ENCODE peak calls at places on chromosomes 1 and 21, in nine cellular contexts. I, Z, M, R, D, J, F, B and G are unnamed samples.

GRCh38 chr1:117586337-117586736 is 19.5 kb upstream of the TENT5C start:
- DNase-seq in I (no peak), Z (no peak), M (no peak), R (no peak), D (no peak), J (no peak), F (no peak), B (no peak), G (no peak)

GRCh38 chr1:179883739-179884138 is 1.7 kb downstream of the TOR1AIP1 start:
- DNase-seq in I (no peak), Z (peak), M (peak), R (no peak), D (no peak), J (no peak), F (peak), B (no peak), G (peak)

GRCh38 chr1:182955596-182956588 is 2.9 kb upstream of the SHCBP1L start:
- DNase-seq in I (no peak), Z (peak), M (no peak), R (no peak), D (no peak), J (no peak), F (no peak), B (no peak), G (no peak)

GRCh38 chr1:58848818-58849411 is 65.1 kb upstream of the JUN start:
- DNase-seq in I (peak), Z (peak), M (no peak), R (peak), D (peak), J (no peak), F (peak), B (peak), G (peak)

GRCh38 chr21:41895643-41896493 is 16.7 kb upstream of the PRDM15 start:
- DNase-seq in I (no peak), Z (no peak), M (peak), R (peak), D (no peak), J (no peak), F (no peak), B (no peak), G (no peak)

GRCh38 chr1:201423655-201424610 is 2.4 kb upstream of the TNNI1 start:
- DNase-seq in I (no peak), Z (no peak), M (no peak), R (no peak), D (no peak), J (no peak), F (no peak), B (no peak), G (no peak)

GRCh38 chr1:19006837-19007271 is 50.4 kb upstream of the IFFO2 start:
- DNase-seq in I (no peak), Z (no peak), M (no peak), R (no peak), D (peak), J (no peak), F (no peak), B (no peak), G (no peak)

GRCh38 chr21:34501716-34502115 is 10.3 kb downstream of the KCNE1 start:
- DNase-seq in I (no peak), Z (no peak), M (no peak), R (no peak), D (no peak), J (no peak), F (no peak), B (no peak), G (no peak)

GRCh38 chr1:205235921-205236320 is 8.2 kb downstream of the TMCC2 start:
- DNase-seq in I (no peak), Z (no peak), M (no peak), R (no peak), D (no peak), J (no peak), F (no peak), B (no peak), G (no peak)

GRCh38 chr1:34406377-34406776 is 229.7 kb downstream of the C1orf94 start:
- DNase-seq in I (no peak), Z (no peak), M (no peak), R (no peak), D (peak), J (no peak), F (no peak), B (no peak), G (no peak)

GRCh38 chr1:220511785-220512184 is 16.2 kb upstream of the MARK1 start:
- DNase-seq in I (no peak), Z (peak), M (no peak), R (no peak), D (no peak), J (no peak), F (peak), B (no peak), G (peak)

GRCh38 chr1:904271-904950 is 19.3 kb upstream of the SAMD11 start:
- DNase-seq in I (peak), Z (peak), M (peak), R (peak), D (peak), J (peak), F (peak), B (peak), G (peak)

GRCh38 chr1:36306210-36306901 is at the start of gene SH3D21:
- DNase-seq in I (peak), Z (peak), M (peak), R (peak), D (peak), J (no peak), F (peak), B (peak), G (peak)

GRCh38 chr21:34799092-34799491 is 130.3 kb downstream of the CLIC6 start:
- DNase-seq in I (no peak), Z (no peak), M (no peak), R (no peak), D (no peak), J (no peak), F (no peak), B (no peak), G (no peak)

GRCh38 chr1:91550961-91551360 is 50.3 kb downstream of the CDC7 start:
- DNase-seq in I (no peak), Z (no peak), M (no peak), R (no peak), D (no peak), J (no peak), F (no peak), B (no peak), G (no peak)

GRCh38 chr1:231536099-231536498 is 7.6 kb downstream of the TSNAX start:
- DNase-seq in I (no peak), Z (no peak), M (no peak), R (no peak), D (no peak), J (no peak), F (no peak), B (no peak), G (no peak)

GRCh38 chr1:68121536-68121935 is 71.1 kb upstream of the DIRAS3 start:
- DNase-seq in I (peak), Z (no peak), M (no peak), R (no peak), D (no peak), J (no peak), F (no peak), B (no peak), G (no peak)

GRCh38 chr1:14909273-14909672 is 244.3 kb upstream of the TMEM51 start:
- DNase-seq in I (no peak), Z (no peak), M (no peak), R (no peak), D (no peak), J (no peak), F (no peak), B (peak), G (no peak)

GRCh38 chr1:64073705-64074104 is 129.7 kb upstream of the UBE2U start:
- DNase-seq in I (peak), Z (no peak), M (no peak), R (no peak), D (no peak), J (no peak), F (no peak), B (no peak), G (no peak)

GRCh38 chr1:87642581-87643129 is 314.0 kb downstream of the LMO4 start:
- DNase-seq in I (no peak), Z (no peak), M (no peak), R (peak), D (no peak), J (no peak), F (peak), B (no peak), G (no peak)

GRCh38 chr1:211329764-211330201 is 3.1 kb downstream of the TRAF5 start:
- DNase-seq in I (peak), Z (no peak), M (no peak), R (no peak), D (no peak), J (no peak), F (no peak), B (no peak), G (no peak)

GRCh38 chr1:235919797-235920475 is 53.2 kb upstream of the LYST start:
- DNase-seq in I (peak), Z (peak), M (no peak), R (peak), D (no peak), J (no peak), F (peak), B (no peak), G (peak)

GRCh38 chr1:206111528-206111927 is 5.7 kb downstream of the AVPR1B start:
- DNase-seq in I (no peak), Z (peak), M (no peak), R (no peak), D (no peak), J (no peak), F (peak), B (no peak), G (peak)

GRCh38 chr1:45326627-45327591 is at the start of gene HPDL:
- DNase-seq in I (peak), Z (no peak), M (peak), R (peak), D (peak), J (peak), F (peak), B (peak), G (peak)

GRCh38 chr21:40095477-40095876 is 228.2 kb downstream of the PCP4 start:
- DNase-seq in I (no peak), Z (no peak), M (no peak), R (no peak), D (no peak), J (no peak), F (no peak), B (no peak), G (no peak)

GRCh38 chr1:171929121-171929520 is 87.8 kb downstream of the DNM3 start:
- DNase-seq in I (no peak), Z (no peak), M (no peak), R (no peak), D (no peak), J (no peak), F (no peak), B (no peak), G (no peak)

GRCh38 chr1:208541225-208541855 is 297.2 kb upstream of the PLXNA2 start:
- DNase-seq in I (no peak), Z (peak), M (no peak), R (no peak), D (no peak), J (no peak), F (no peak), B (no peak), G (peak)

GRCh38 chr1:35062518-35063196 is 16.5 kb upstream of the ZMYM1 start:
- DNase-seq in I (no peak), Z (peak), M (no peak), R (peak), D (no peak), J (peak), F (no peak), B (no peak), G (no peak)

GRCh38 chr1:32539584-32540571 is 651 bp downstream of the ZBTB8A start:
- DNase-seq in I (peak), Z (peak), M (no peak), R (peak), D (peak), J (no peak), F (peak), B (peak), G (peak)

GRCh38 chr1:3058263-3059030 is 10.6 kb upstream of the PRDM16 start:
- DNase-seq in I (no peak), Z (no peak), M (no peak), R (no peak), D (no peak), J (no peak), F (no peak), B (peak), G (no peak)

GRCh38 chr1:74468982-74469603 is 43.3 kb downstream of the LRRC53 start:
- DNase-seq in I (no peak), Z (peak), M (no peak), R (peak), D (no peak), J (no peak), F (peak), B (no peak), G (peak)

GRCh38 chr1:71089536-71090270 is 8.9 kb upstream of the ZRANB2 start:
- DNase-seq in I (no peak), Z (peak), M (no peak), R (no peak), D (no peak), J (no peak), F (no peak), B (no peak), G (peak)

GRCh38 chr1:71088645-71089287 is 7.9 kb upstream of the ZRANB2 start:
- DNase-seq in I (no peak), Z (no peak), M (no peak), R (no peak), D (no peak), J (no peak), F (peak), B (no peak), G (no peak)

GRCh38 chr1:71097428-71097827 is 16.6 kb upstream of the ZRANB2 start:
- DNase-seq in I (no peak), Z (no peak), M (no peak), R (no peak), D (no peak), J (no peak), F (no peak), B (no peak), G (no peak)

GRCh38 chr1:71093938-71094337 is 13.1 kb upstream of the ZRANB2 start:
- DNase-seq in I (no peak), Z (no peak), M (no peak), R (peak), D (no peak), J (no peak), F (no peak), B (no peak), G (peak)
- TF ChIP-seq CTCF in I (peak), Z (peak), M (no peak), R (no peak), D (peak), J (peak), F (peak), B (no peak), G (peak)

GRCh38 chr21:29185172-29185571 is 54.7 kb downstream of the MAP3K7CL start:
- DNase-seq in I (no peak), Z (no peak), M (no peak), R (no peak), D (no peak), J (no peak), F (no peak), B (no peak), G (no peak)
- H3K27ac ChIP-seq in I (no peak), Z (no peak), M (no peak), R (no peak), D (no peak), J (no peak), F (no peak), B (no peak), G (no peak)

GRCh38 chr1:22472596-22472995 is 20.9 kb downstream of the ZBTB40 start:
- DNase-seq in I (no peak), Z (no peak), M (no peak), R (no peak), D (peak), J (no peak), F (no peak), B (no peak), G (no peak)
- TF ChIP-seq CTCF in I (no peak), Z (no peak), M (no peak), R (no peak), D (no peak), J (no peak), F (no peak), B (no peak), G (no peak)

GRCh38 chr21:28016571-28016970 is 976.1 kb downstream of the LTN1 start:
- DNase-seq in I (no peak), Z (peak), M (no peak), R (no peak), D (no peak), J (no peak), F (no peak), B (no peak), G (no peak)
- H3K27ac ChIP-seq in I (no peak), Z (no peak), M (no peak), R (no peak), D (no peak), J (no peak), F (no peak), B (no peak), G (no peak)

DNA sequence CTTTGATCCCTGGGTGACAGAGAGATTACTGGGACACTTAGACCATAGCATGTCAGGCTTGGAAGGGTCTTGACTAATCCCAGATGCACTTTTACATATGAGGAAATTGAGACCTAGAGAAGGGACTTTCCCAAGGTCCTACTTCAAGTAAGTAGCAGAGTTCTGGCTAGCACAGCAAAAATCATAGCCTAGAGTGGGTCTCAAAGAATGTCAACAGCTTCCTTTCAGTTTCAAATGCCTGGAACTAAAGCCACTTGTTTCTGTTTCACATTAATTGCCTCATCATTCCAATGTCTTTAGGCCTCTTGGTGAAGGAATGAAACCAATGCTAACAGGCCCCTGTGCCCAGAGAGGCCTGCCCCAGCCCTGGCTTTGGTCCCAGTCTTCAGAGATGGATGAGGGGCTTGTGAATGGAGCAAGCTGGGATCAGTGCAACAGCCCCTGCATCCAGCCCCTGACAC is 26.6 kb downstream of the ATF3 start:
- DNase-seq in I (no peak), Z (no peak), M (no peak), R (no peak), D (no peak), J (no peak), F (no peak), B (no peak), G (no peak)
- TF ChIP-seq CTCF in I (no peak), Z (no peak), M (no peak), R (no peak), D (no peak), J (no peak), F (no peak), B (no peak), G (no peak)

DNA sequence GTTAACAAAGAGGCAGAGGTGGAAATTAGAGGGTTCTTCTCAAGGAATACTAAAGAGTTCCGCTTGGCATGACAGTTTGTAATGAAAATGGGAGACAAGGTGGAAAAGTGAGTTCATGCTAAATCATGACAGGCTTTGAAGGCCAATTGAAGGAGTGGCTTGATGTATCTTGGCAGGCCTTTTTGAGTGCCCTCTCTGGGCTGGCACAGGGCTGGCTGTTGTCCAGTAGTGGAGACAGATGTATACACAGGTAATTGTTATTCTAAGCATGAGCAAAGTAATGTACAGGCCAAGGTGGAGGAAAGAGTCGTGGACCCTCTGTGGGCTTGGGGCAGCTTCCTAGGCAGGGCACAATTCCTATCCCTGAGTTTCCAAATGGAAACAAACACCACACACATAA is 196.7 kb upstream of the GALNT2 start:
- DNase-seq in I (no peak), Z (no peak), M (no peak), R (no peak), D (peak), J (no peak), F (no peak), B (no peak), G (no peak)
- H3K27ac ChIP-seq in I (no peak), Z (no peak), M (no peak), R (no peak), D (no peak), J (no peak), F (no peak), B (no peak), G (no peak)

GRCh38 chr1:160058087-160058486 is 11.9 kb downstream of the KCNJ10 start:
- DNase-seq in I (no peak), Z (no peak), M (no peak), R (peak), D (no peak), J (no peak), F (no peak), B (no peak), G (no peak)
- TF ChIP-seq CTCF in I (no peak), Z (peak), M (no peak), R (no peak), D (no peak), J (no peak), F (no peak), B (no peak), G (no peak)

GRCh38 chr1:207433435-207433834 is 20.7 kb upstream of the CR2 start:
- DNase-seq in I (no peak), Z (no peak), M (no peak), R (no peak), D (no peak), J (no peak), F (no peak), B (no peak), G (no peak)
- H3K27ac ChIP-seq in I (no peak), Z (no peak), M (no peak), R (no peak), D (no peak), J (no peak), F (no peak), B (no peak), G (no peak)